ENCODE peak calls at places on chromosomes 11 and 22, in seven cellular contexts. F, W, C, U, Z, O and G are unnamed samples.
A peak's percentile ranks its signal among the peaks of the same experiment; 100 is the strongest.

GRCh38 chr22:42321908-42322561 is 51.6 kb upstream of the TCF20 start:
- DNase-seq in W (peak; percentile 68), C (peak; percentile 85), U (peak; percentile 23), O (no peak), F (no peak), Z (peak; percentile 76), G (no peak)

GRCh38 chr22:36056980-36057379 is 28.4 kb upstream of the RBFOX2 start:
- DNase-seq in O (no peak), U (no peak), F (no peak), Z (no peak), C (no peak), W (no peak), G (no peak)

GRCh38 chr11:25048632-25049031 is 551.8 kb downstream of the LUZP2 start:
- DNase-seq in Z (no peak), O (no peak), U (no peak), C (no peak), W (no peak), F (no peak), G (no peak)

GRCh38 chr22:44424131-44424711 is 73.8 kb downstream of the RTL6 start:
- DNase-seq in Z (no peak), O (no peak), C (no peak), U (no peak), W (no peak), F (no peak), G (no peak)

GRCh38 chr22:23072035-23072910 is 2.0 kb downstream of the GNAZ start:
- DNase-seq in Z (no peak), W (no peak), F (peak; percentile 2), C (no peak), U (no peak), O (no peak), G (peak; percentile 36)

GRCh38 chr11:102576350-102576749 is 45.8 kb upstream of the MMP7 start:
- DNase-seq in O (no peak), C (no peak), W (no peak), U (no peak), Z (no peak), F (no peak), G (no peak)

GRCh38 chr11:18010977-18011586 is 1.8 kb downstream of the SERGEF start:
- DNase-seq in C (no peak), W (no peak), O (no peak), U (no peak), F (no peak), Z (no peak), G (no peak)

GRCh38 chr11:76237914-76238313 is 31.6 kb upstream of the WNT11 start:
- DNase-seq in O (no peak), U (no peak), Z (peak; percentile 48), F (no peak), W (peak; percentile 61), C (no peak), G (no peak)

GRCh38 chr22:19844423-19845368 is 10.0 kb downstream of the GNB1L start:
- DNase-seq in U (no peak), Z (no peak), O (no peak), C (peak; percentile 31), W (no peak), F (peak; percentile 54), G (peak; percentile 82)

GRCh38 chr11:116234989-116235567 is 537.7 kb downstream of the BUD13 start:
- DNase-seq in C (no peak), W (peak; percentile 89), U (no peak), O (no peak), Z (no peak), F (no peak), G (no peak)

GRCh38 chr11:6333112-6333511 is 12.8 kb upstream of the CAVIN3 start:
- DNase-seq in C (no peak), Z (no peak), O (no peak), F (no peak), U (peak; percentile 47), W (no peak), G (no peak)

GRCh38 chr11:82969811-82970210 is 68.3 kb downstream of the DDIAS start:
- DNase-seq in C (no peak), O (no peak), U (no peak), W (no peak), Z (no peak), F (no peak), G (no peak)

GRCh38 chr11:73851046-73851764 is 25.4 kb downstream of the COA4 start:
- DNase-seq in Z (no peak), U (no peak), F (no peak), C (no peak), O (no peak), W (no peak), G (no peak)

GRCh38 chr11:131904756-131905155 is 534.3 kb downstream of the NTM start:
- DNase-seq in Z (peak; percentile 30), C (no peak), W (peak; percentile 41), O (no peak), F (no peak), U (no peak), G (no peak)

GRCh38 chr11:117809236-117810055 is 12.4 kb upstream of the DSCAML1 start:
- DNase-seq in Z (peak; percentile 87), O (no peak), F (peak; percentile 80), C (peak; percentile 89), U (peak; percentile 29), W (peak; percentile 74), G (peak; percentile 78)

GRCh38 chr11:48108231-48109045 is 108.2 kb upstream of the OR4B1 start:
- DNase-seq in Z (no peak), C (no peak), W (no peak), U (no peak), O (no peak), F (no peak), G (no peak)

GRCh38 chr11:60169264-60169915 is 13.5 kb downstream of the MS4A6A start:
- DNase-seq in W (peak; percentile 39), O (no peak), F (no peak), Z (peak; percentile 22), C (no peak), U (no peak), G (no peak)

GRCh38 chr11:71962428-71963038 is 33.7 kb downstream of the RNF121 start:
- DNase-seq in Z (no peak), C (no peak), U (no peak), W (no peak), O (no peak), F (no peak), G (no peak)

GRCh38 chr11:91967018-91967715 is 257.5 kb upstream of the FAT3 start:
- DNase-seq in U (no peak), C (no peak), W (no peak), O (no peak), F (no peak), Z (no peak), G (no peak)

GRCh38 chr22:41480397-41480735 is 11.4 kb downstream of the ACO2 start:
- DNase-seq in O (no peak), U (no peak), C (peak; percentile 60), F (no peak), Z (no peak), W (no peak), G (no peak)

GRCh38 chr11:124467376-124468061 is 22.0 kb upstream of the OR8B8 start:
- DNase-seq in O (no peak), F (no peak), Z (no peak), W (no peak), U (no peak), C (no peak), G (no peak)

GRCh38 chr11:623999-624704 is 603 bp downstream of the CDHR5 start:
- DNase-seq in C (no peak), F (no peak), W (no peak), Z (no peak), U (no peak), O (no peak), G (no peak)

GRCh38 chr11:104700609-104701008 is 197.7 kb downstream of the CASP12 start:
- DNase-seq in C (no peak), W (no peak), O (no peak), F (no peak), U (no peak), Z (no peak), G (no peak)

GRCh38 chr11:60855726-60856633 is at the start of gene PTGDR2:
- DNase-seq in Z (no peak), O (no peak), C (no peak), W (no peak), F (no peak), U (no peak), G (no peak)

GRCh38 chr11:69594481-69594880 is 46.5 kb upstream of the CCND1 start:
- DNase-seq in U (no peak), F (no peak), W (no peak), Z (no peak), C (no peak), O (no peak), G (no peak)

GRCh38 chr22:22935056-22935545 is 47.5 kb downstream of the IGLL5 start:
- DNase-seq in Z (no peak), C (no peak), O (no peak), F (no peak), U (no peak), W (no peak), G (no peak)

GRCh38 chr11:66625752-66626149 is 9.3 kb downstream of the RBM14 start:
- DNase-seq in W (no peak), O (no peak), Z (no peak), U (no peak), C (no peak), F (no peak), G (no peak)

GRCh38 chr11:118924591-118925585 is 838 bp downstream of the BCL9L start:
- DNase-seq in Z (peak; percentile 81), C (peak; percentile 81), F (peak; percentile 62), W (peak; percentile 80), U (peak; percentile 61), O (no peak), G (peak; percentile 82)

GRCh38 chr11:104956528-104956927 is 11.8 kb downstream of the CASP4 start:
- DNase-seq in O (no peak), U (no peak), F (no peak), W (no peak), C (no peak), Z (no peak), G (no peak)

GRCh38 chr11:126083829-126084607 is 21.4 kb upstream of the CDON start:
- DNase-seq in W (no peak), F (no peak), C (no peak), O (no peak), U (peak; percentile 77), Z (peak; percentile 91), G (no peak)

GRCh38 chr11:14029971-14030531 is 67.5 kb downstream of the SPON1 start:
- DNase-seq in U (peak; percentile 67), O (no peak), C (peak; percentile 34), Z (no peak), F (peak; percentile 75), W (peak; percentile 13), G (peak; percentile 90)

GRCh38 chr11:103716363-103716762 is 320.1 kb upstream of the DDI1 start:
- DNase-seq in C (no peak), F (no peak), Z (no peak), W (no peak), U (no peak), O (no peak), G (no peak)

GRCh38 chr22:36377022-36377631 is 10.6 kb downstream of the MYH9 start:
- DNase-seq in U (no peak), C (no peak), Z (no peak), F (no peak), O (no peak), W (no peak), G (no peak)

GRCh38 chr22:30277547-30278344 is 11.1 kb upstream of the OSM start:
- DNase-seq in C (no peak), W (no peak), Z (peak; percentile 48), U (no peak), O (no peak), F (no peak), G (no peak)

GRCh38 chr11:126194121-126194543 is 17.3 kb downstream of the RPUSD4 start:
- DNase-seq in Z (peak; percentile 51), O (no peak), F (no peak), W (no peak), U (peak; percentile 59), C (peak; percentile 57), G (no peak)

GRCh38 chr11:2927493-2927800 is 1.8 kb downstream of the PHLDA2 start:
- DNase-seq in Z (no peak), O (no peak), U (no peak), C (no peak), W (no peak), F (no peak), G (no peak)

GRCh38 chr11:2300290-2300935 is 1.3 kb downstream of the C11orf21 start:
- DNase-seq in Z (no peak), W (no peak), C (no peak), O (no peak), F (peak; percentile 24), U (no peak), G (peak; percentile 69)

GRCh38 chr11:1175461-1176223 is 17.9 kb downstream of the MUC5AC start:
- DNase-seq in O (no peak), U (no peak), W (no peak), Z (no peak), C (no peak), F (no peak), G (no peak)